ENCODE peak calls at places on chromosomes 1 and 21, in seven cellular contexts. W is fibroblast of mammary gland; T is EL; F is C1 segment of cervical spinal cord; V is posterior cingulate gyrus; H is Karpas-422; B is stimulated activated CD4-positive, alpha-beta T cell treated with anti-CD3 and anti-CD28 coated beads, Interleukin-4, amount 100 ng/mL, for 1 hour. U is an unnamed sample.

GRCh38 chr1:70966018-70966638 is 81.5 kb downstream of the PTGER3 start:
- DNase-seq in B (no peak), F (no peak), T (peak), H (peak), V (no peak), W (peak), U (no peak)

GRCh38 chr21:21631961-21632360 is 633.8 kb downstream of the NCAM2 start:
- DNase-seq in B (no peak), F (no peak), H (no peak), T (no peak), V (no peak), W (peak), U (no peak)

GRCh38 chr1:55421317-55421716 is 206.2 kb upstream of the USP24 start:
- DNase-seq in W (peak), T (peak), B (no peak), V (no peak), F (no peak), H (no peak), U (no peak)

GRCh38 chr1:27117733-27118439 is 37.0 kb downstream of the SLC9A1 start:
- DNase-seq in B (no peak), V (no peak), W (peak), T (peak), F (no peak), H (no peak), U (no peak)

GRCh38 chr1:244212792-244213475 is 161.9 kb downstream of the ZBTB18 start:
- DNase-seq in V (peak), W (no peak), B (no peak), T (no peak), F (no peak), H (no peak), U (no peak)

GRCh38 chr1:114229368-114229767 is 75.7 kb upstream of the SYT6 start:
- DNase-seq in V (no peak), T (no peak), F (no peak), W (no peak), B (no peak), H (no peak), U (no peak)

GRCh38 chr1:4594286-4594991 is 60.0 kb upstream of the AJAP1 start:
- DNase-seq in T (no peak), B (no peak), V (no peak), H (peak), F (no peak), W (no peak), U (no peak)

GRCh38 chr1:29786195-29786594 is 549.9 kb downstream of the PTPRU start:
- DNase-seq in B (no peak), W (no peak), V (no peak), T (no peak), F (no peak), H (no peak), U (no peak)

GRCh38 chr1:217048104-217048707 is 325.0 kb upstream of the ESRRG start:
- DNase-seq in W (no peak), V (no peak), B (no peak), H (peak), F (no peak), T (peak), U (peak)

GRCh38 chr1:56081151-56081550 is 498.2 kb downstream of the PLPP3 start:
- DNase-seq in T (peak), B (no peak), V (no peak), F (no peak), W (peak), H (no peak), U (no peak)

GRCh38 chr1:153697873-153698647 is 19.6 kb downstream of the NPR1 start:
- DNase-seq in H (no peak), B (no peak), W (peak), F (peak), T (no peak), V (no peak), U (peak)

GRCh38 chr21:45450741-45451740 is 46.1 kb downstream of the COL18A1 start:
- DNase-seq in B (no peak), W (peak), V (no peak), F (no peak), T (no peak), H (no peak), U (no peak)

GRCh38 chr1:154418062-154418897 is 13.1 kb downstream of the IL6R start:
- DNase-seq in T (no peak), W (peak), F (no peak), H (no peak), V (no peak), B (peak), U (no peak)

GRCh38 chr21:45485686-45486442 is 56.4 kb downstream of the SLC19A1 start:
- DNase-seq in H (no peak), F (no peak), T (no peak), B (no peak), W (no peak), V (no peak), U (no peak)

GRCh38 chr1:11847667-11848445 is at the start of gene NPPA:
- DNase-seq in F (no peak), V (no peak), T (no peak), W (peak), H (no peak), B (no peak), U (no peak)

GRCh38 chr1:68178821-68179490 is 53.4 kb downstream of the WLS start:
- DNase-seq in W (peak), T (peak), B (no peak), F (no peak), V (no peak), H (no peak), U (no peak)

GRCh38 chr1:161185732-161186311 is 8.5 kb upstream of the B4GALT3 start:
- DNase-seq in B (no peak), W (peak), H (peak), T (no peak), V (no peak), F (peak), U (no peak)

GRCh38 chr1:62237361-62237760 is 42.7 kb downstream of the L1TD1 start:
- DNase-seq in B (no peak), T (peak), H (no peak), V (no peak), W (no peak), F (no peak), U (no peak)

GRCh38 chr1:43066578-43066977 is 105.5 kb downstream of the EBNA1BP2 start:
- DNase-seq in W (no peak), H (no peak), T (no peak), B (no peak), F (no peak), V (no peak), U (no peak)

GRCh38 chr21:35895598-35895997 is 164.7 kb downstream of the SETD4 start:
- DNase-seq in V (no peak), F (no peak), T (no peak), W (no peak), B (no peak), H (no peak), U (no peak)

GRCh38 chr1:54575605-54576004 is 27.6 kb downstream of the ACOT11 start:
- DNase-seq in T (no peak), H (no peak), B (no peak), V (no peak), F (no peak), W (no peak), U (no peak)

GRCh38 chr1:234923626-234924025 is 205.0 kb downstream of the TOMM20 start:
- DNase-seq in F (no peak), T (no peak), B (no peak), H (no peak), W (no peak), V (no peak), U (no peak)

GRCh38 chr1:221991221-221991620 is 249.3 kb upstream of the DUSP10 start:
- DNase-seq in T (peak), H (no peak), B (no peak), W (peak), V (no peak), F (no peak), U (no peak)

GRCh38 chr21:43965911-43966585 is 46.1 kb upstream of the TRAPPC10 start:
- DNase-seq in T (no peak), H (no peak), F (no peak), W (no peak), V (no peak), B (no peak), U (no peak)

GRCh38 chr1:38789498-38790169 is 69.9 kb downstream of the RRAGC start:
- DNase-seq in H (no peak), F (no peak), V (no peak), W (no peak), B (no peak), T (no peak), U (no peak)

GRCh38 chr1:33814166-33814565 is 49.7 kb upstream of the HMGB4 start:
- DNase-seq in W (peak), F (no peak), H (no peak), T (no peak), B (no peak), V (no peak), U (no peak)

GRCh38 chr1:41641941-41642527 is 157.6 kb upstream of the EDN2 start:
- DNase-seq in B (no peak), F (no peak), H (no peak), V (no peak), W (no peak), T (no peak), U (no peak)

GRCh38 chr1:235632538-235633219 is 16.9 kb downstream of the GNG4 start:
- DNase-seq in H (no peak), F (no peak), B (no peak), V (no peak), T (peak), W (peak), U (no peak)

GRCh38 chr1:19123837-19124236 is 86.2 kb downstream of the UBR4 start:
- DNase-seq in T (no peak), F (peak), H (no peak), B (no peak), W (no peak), V (peak), U (no peak)